ENCODE peak calls at places on chromosomes 1 and 21, in four cellular contexts. X, F, K and P are unnamed samples.

GRCh38 chr1:39898648-39899603 is 2.8 kb downstream of the MYCL start:
- DNase-seq in X (no peak), F (peak; percentile 96), K (no peak), P (no peak)

GRCh38 chr1:23344987-23345472 is 946 bp upstream of the HNRNPR start:
- DNase-seq in X (no peak), F (peak; percentile 44), K (no peak), P (no peak)

GRCh38 chr21:17491716-17492414 is 21.0 kb upstream of the CXADR start:
- DNase-seq in X (no peak), F (no peak), K (peak; percentile 10), P (peak; percentile 47)

GRCh38 chr21:17688912-17689874 is 76.5 kb upstream of the BTG3 start:
- DNase-seq in X (peak; percentile 50), F (no peak), K (peak; percentile 74), P (peak; percentile 26)

GRCh38 chr1:34267326-34267725 is 90.6 kb downstream of the C1orf94 start:
- DNase-seq in X (no peak), F (no peak), K (no peak), P (no peak)

GRCh38 chr1:223479261-223479660 is 86.0 kb downstream of the CCDC185 start:
- DNase-seq in X (no peak), F (peak; percentile 52), K (no peak), P (no peak)

GRCh38 chr1:212218911-212219310 is 66.3 kb upstream of the PPP2R5A start:
- DNase-seq in X (no peak), F (no peak), K (no peak), P (no peak)

GRCh38 chr1:12161662-12162458 is 4.9 kb upstream of the TNFRSF1B start:
- DNase-seq in X (peak; percentile 68), F (no peak), K (peak; percentile 87), P (peak; percentile 91)

GRCh38 chr1:236467327-236467641 is 56.5 kb upstream of the LGALS8 start:
- DNase-seq in X (no peak), F (no peak), K (no peak), P (no peak)

GRCh38 chr1:7380712-7381111 is 390.4 kb upstream of the VAMP3 start:
- DNase-seq in X (no peak), F (no peak), K (no peak), P (no peak)